ENCODE peak calls at places on chromosomes 5 and 9, in four cellular contexts. One of them, this sample, is unnamed.
A peak's percentile ranks its signal among the peaks of the same experiment; 100 is the strongest.

GRCh38 chr5:102762095-102762534 is 7.0 kb downstream of the PAM start:
- DNase-seq in ascending aorta: no peak
- DNase-seq in natural killer cell: no peak
- DNase-seq in nephron progenitor cell: no peak
- DNase-seq in this sample: no peak

GRCh38 chr5:59489551-59489950 is 404.0 kb downstream of the PDE4D start:
- DNase-seq in nephron progenitor cell: no peak
- DNase-seq in ascending aorta: no peak
- DNase-seq in natural killer cell: no peak
- DNase-seq in this sample: no peak

GRCh38 chr5:5340206-5340729 is 82.2 kb upstream of the ICE1 start:
- DNase-seq in nephron progenitor cell: peak; percentile 71
- DNase-seq in natural killer cell: no peak
- DNase-seq in ascending aorta: no peak
- DNase-seq in this sample: peak; percentile 92

GRCh38 chr5:152623951-152624350 is 218.9 kb upstream of the NMUR2 start:
- DNase-seq in nephron progenitor cell: no peak
- DNase-seq in natural killer cell: no peak
- DNase-seq in ascending aorta: no peak
- DNase-seq in this sample: no peak

GRCh38 chr5:1037123-1037670 is 28.6 kb downstream of the NKD2 start:
- DNase-seq in ascending aorta: no peak
- DNase-seq in nephron progenitor cell: peak; percentile 3
- DNase-seq in natural killer cell: no peak
- DNase-seq in this sample: no peak

GRCh38 chr5:177270653-177271052 is 32.9 kb downstream of the RAB24 start:
- DNase-seq in natural killer cell: no peak
- DNase-seq in ascending aorta: no peak
- DNase-seq in nephron progenitor cell: no peak
- DNase-seq in this sample: no peak

GRCh38 chr9:124340219-124341069 is 74.8 kb downstream of the PSMB7 start:
- DNase-seq in ascending aorta: no peak
- DNase-seq in nephron progenitor cell: no peak
- DNase-seq in natural killer cell: no peak
- DNase-seq in this sample: no peak

GRCh38 chr9:73916016-73916673 is 581.0 kb upstream of the RORB start:
- DNase-seq in nephron progenitor cell: peak; percentile 10
- DNase-seq in natural killer cell: no peak
- DNase-seq in ascending aorta: no peak
- DNase-seq in this sample: no peak

GRCh38 chr9:88056876-88057275 is 81.4 kb downstream of the SPATA31C2 start:
- DNase-seq in nephron progenitor cell: no peak
- DNase-seq in natural killer cell: no peak
- DNase-seq in ascending aorta: no peak
- DNase-seq in this sample: no peak

GRCh38 chr5:177494356-177495195 is 2.8 kb downstream of the PDLIM7 start:
- DNase-seq in natural killer cell: no peak
- DNase-seq in nephron progenitor cell: peak; percentile 52
- DNase-seq in ascending aorta: peak; percentile 74
- DNase-seq in this sample: peak; percentile 97

GRCh38 chr5:137563646-137564474 is 64.7 kb upstream of the SPOCK1 start:
- DNase-seq in natural killer cell: no peak
- DNase-seq in ascending aorta: no peak
- DNase-seq in nephron progenitor cell: peak; percentile 19
- DNase-seq in this sample: no peak

GRCh38 chr9:2159521-2160417 is 144.6 kb downstream of the SMARCA2 start:
- DNase-seq in ascending aorta: no peak
- DNase-seq in natural killer cell: no peak
- DNase-seq in nephron progenitor cell: no peak
- DNase-seq in this sample: no peak

GRCh38 chr5:111537153-111538024 is 25.1 kb upstream of the STARD4 start:
- DNase-seq in nephron progenitor cell: no peak
- DNase-seq in ascending aorta: no peak
- DNase-seq in natural killer cell: no peak
- DNase-seq in this sample: no peak

GRCh38 chr5:172505840-172506638 is 51.7 kb upstream of the SH3PXD2B start:
- DNase-seq in ascending aorta: no peak
- DNase-seq in natural killer cell: no peak
- DNase-seq in nephron progenitor cell: no peak
- DNase-seq in this sample: peak; percentile 54

GRCh38 chr9:32986971-32987370 is 14.5 kb downstream of the APTX start:
- DNase-seq in natural killer cell: no peak
- DNase-seq in nephron progenitor cell: no peak
- DNase-seq in ascending aorta: no peak
- DNase-seq in this sample: no peak

GRCh38 chr5:8864053-8864452 is 681.8 kb downstream of the SEMA5A start:
- DNase-seq in natural killer cell: no peak
- DNase-seq in nephron progenitor cell: no peak
- DNase-seq in ascending aorta: no peak
- DNase-seq in this sample: no peak

GRCh38 chr9:73080110-73080683 is 71.5 kb upstream of the ANXA1 start:
- DNase-seq in ascending aorta: no peak
- DNase-seq in nephron progenitor cell: peak; percentile 13
- DNase-seq in natural killer cell: no peak
- DNase-seq in this sample: no peak

GRCh38 chr5:172322028-172322965 is 38.7 kb upstream of the UBTD2 start:
- DNase-seq in ascending aorta: no peak
- DNase-seq in nephron progenitor cell: no peak
- DNase-seq in natural killer cell: no peak
- DNase-seq in this sample: no peak

GRCh38 chr9:123642291-123643278 is 286.6 kb downstream of the CRB2 start:
- DNase-seq in nephron progenitor cell: no peak
- DNase-seq in ascending aorta: no peak
- DNase-seq in natural killer cell: no peak
- DNase-seq in this sample: no peak

GRCh38 chr9:91421987-91422765 is 1.5 kb downstream of the NFIL3 start:
- DNase-seq in nephron progenitor cell: no peak
- DNase-seq in natural killer cell: no peak
- DNase-seq in ascending aorta: no peak
- DNase-seq in this sample: peak; percentile 7

GRCh38 chr5:67234671-67235176 is 38.1 kb upstream of the CD180 start:
- DNase-seq in natural killer cell: no peak
- DNase-seq in nephron progenitor cell: no peak
- DNase-seq in ascending aorta: no peak
- DNase-seq in this sample: no peak

GRCh38 chr9:82191082-82191481 is 202.5 kb downstream of the SPATA31D1 start:
- DNase-seq in ascending aorta: no peak
- DNase-seq in nephron progenitor cell: no peak
- DNase-seq in natural killer cell: no peak
- DNase-seq in this sample: no peak

GRCh38 chr9:77011973-77012817 is 7.3 kb upstream of the FOXB2 start:
- DNase-seq in ascending aorta: no peak
- DNase-seq in natural killer cell: peak; percentile 25
- DNase-seq in nephron progenitor cell: peak; percentile 91
- DNase-seq in this sample: peak; percentile 85

GRCh38 chr9:110971234-110971633 is 67.0 kb downstream of the LPAR1 start:
- DNase-seq in natural killer cell: no peak
- DNase-seq in ascending aorta: no peak
- DNase-seq in nephron progenitor cell: no peak
- DNase-seq in this sample: no peak

GRCh38 chr9:114300153-114300845 is 22.6 kb upstream of the ORM1 start:
- DNase-seq in ascending aorta: no peak
- DNase-seq in nephron progenitor cell: no peak
- DNase-seq in natural killer cell: peak; percentile 9
- DNase-seq in this sample: peak; percentile 73

GRCh38 chr9:122190597-122191381 is 31.1 kb downstream of the MORN5 start:
- DNase-seq in nephron progenitor cell: no peak
- DNase-seq in ascending aorta: no peak
- DNase-seq in natural killer cell: no peak
- DNase-seq in this sample: no peak

GRCh38 chr5:31731710-31732301 is 92.9 kb downstream of the PDZD2 start:
- DNase-seq in natural killer cell: no peak
- DNase-seq in ascending aorta: no peak
- DNase-seq in nephron progenitor cell: no peak
- DNase-seq in this sample: no peak

GRCh38 chr9:90642570-90643539 is at the start of gene DIRAS2:
- DNase-seq in ascending aorta: no peak
- DNase-seq in nephron progenitor cell: peak; percentile 80
- DNase-seq in natural killer cell: no peak
- DNase-seq in this sample: peak; percentile 86

GRCh38 chr5:57004800-57005199 is 52.9 kb upstream of the MIER3 start:
- DNase-seq in nephron progenitor cell: no peak
- DNase-seq in natural killer cell: no peak
- DNase-seq in ascending aorta: no peak
- DNase-seq in this sample: peak; percentile 27

GRCh38 chr5:94692610-94693009 is 74.1 kb downstream of the SLF1 start:
- DNase-seq in natural killer cell: no peak
- DNase-seq in nephron progenitor cell: no peak
- DNase-seq in ascending aorta: no peak
- DNase-seq in this sample: no peak

GRCh38 chr9:6034954-6035353 is 19.5 kb upstream of the RANBP6 start:
- DNase-seq in nephron progenitor cell: no peak
- DNase-seq in ascending aorta: no peak
- DNase-seq in natural killer cell: no peak
- DNase-seq in this sample: no peak

GRCh38 chr5:67809589-67809988 is 406.0 kb upstream of the PIK3R1 start:
- DNase-seq in nephron progenitor cell: no peak
- DNase-seq in ascending aorta: no peak
- DNase-seq in natural killer cell: no peak
- DNase-seq in this sample: no peak

GRCh38 chr5:132019337-132019736 is 7.9 kb upstream of the ACSL6 start:
- DNase-seq in nephron progenitor cell: no peak
- DNase-seq in natural killer cell: peak; percentile 4
- DNase-seq in ascending aorta: no peak
- DNase-seq in this sample: no peak

GRCh38 chr5:116032094-116032517 is at the start of gene ARL14EPL:
- DNase-seq in nephron progenitor cell: no peak
- DNase-seq in ascending aorta: no peak
- DNase-seq in natural killer cell: no peak
- DNase-seq in this sample: no peak

GRCh38 chr5:164475339-164475977 is 970.0 kb downstream of the MAT2B start:
- DNase-seq in natural killer cell: no peak
- DNase-seq in nephron progenitor cell: no peak
- DNase-seq in ascending aorta: no peak
- DNase-seq in this sample: no peak

GRCh38 chr9:116661037-116661954 is 25.8 kb upstream of the TRIM32 start:
- DNase-seq in ascending aorta: no peak
- DNase-seq in natural killer cell: no peak
- DNase-seq in nephron progenitor cell: peak; percentile 23
- DNase-seq in this sample: no peak

GRCh38 chr5:61290815-61291214 is 41.2 kb upstream of the ZSWIM6 start:
- DNase-seq in ascending aorta: no peak
- DNase-seq in nephron progenitor cell: no peak
- DNase-seq in natural killer cell: no peak
- DNase-seq in this sample: no peak

GRCh38 chr5:83564069-83564749 is 92.7 kb downstream of the VCAN start:
- DNase-seq in natural killer cell: no peak
- DNase-seq in nephron progenitor cell: no peak
- DNase-seq in ascending aorta: no peak
- DNase-seq in this sample: no peak

GRCh38 chr9:134329576-134329855 is 3.3 kb downstream of the RXRA start:
- DNase-seq in natural killer cell: no peak
- DNase-seq in ascending aorta: no peak
- DNase-seq in nephron progenitor cell: no peak
- DNase-seq in this sample: no peak
- TF ChIP-seq CTCF in natural killer cell: no peak
- TF ChIP-seq CTCF in ascending aorta: no peak
- TF ChIP-seq CTCF in nephron progenitor cell: no peak
- TF ChIP-seq CTCF in this sample: no peak

DNA sequence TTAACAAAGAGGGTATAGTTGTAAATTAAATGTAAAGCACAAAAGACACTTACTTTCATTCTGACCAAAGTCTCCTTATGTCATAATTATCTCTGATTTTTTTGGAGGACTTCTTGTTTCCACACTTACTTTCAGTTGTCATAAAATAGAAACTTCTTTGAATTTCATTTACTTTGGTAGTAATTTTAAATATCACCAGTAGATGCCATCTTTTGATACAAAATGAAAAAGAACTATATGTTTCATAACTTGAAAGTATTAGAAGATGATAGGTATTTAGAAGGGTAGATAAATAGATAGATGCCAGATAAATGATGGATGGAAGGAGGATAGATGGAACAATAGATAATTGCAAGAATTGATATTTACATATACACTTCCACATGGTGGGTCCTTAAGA is 1865.3 kb upstream of the CDH9 start:
- DNase-seq in nephron progenitor cell: no peak
- DNase-seq in natural killer cell: no peak
- DNase-seq in ascending aorta: no peak
- DNase-seq in this sample: no peak
- TF ChIP-seq CTCF in nephron progenitor cell: no peak
- TF ChIP-seq CTCF in natural killer cell: no peak
- TF ChIP-seq CTCF in ascending aorta: no peak
- TF ChIP-seq CTCF in this sample: peak; percentile 43

GRCh38 chr9:127030814-127031740 is 91.4 kb downstream of the ANGPTL2 start:
- DNase-seq in nephron progenitor cell: no peak
- DNase-seq in ascending aorta: no peak
- DNase-seq in natural killer cell: no peak
- DNase-seq in this sample: no peak

GRCh38 chr9:127033059-127033458 is 89.4 kb downstream of the ANGPTL2 start:
- DNase-seq in ascending aorta: no peak
- DNase-seq in nephron progenitor cell: no peak
- DNase-seq in natural killer cell: no peak
- DNase-seq in this sample: no peak

GRCh38 chr9:127032256-127032655 is 90.2 kb downstream of the ANGPTL2 start:
- DNase-seq in ascending aorta: no peak
- DNase-seq in natural killer cell: no peak
- DNase-seq in nephron progenitor cell: no peak
- DNase-seq in this sample: no peak

GRCh38 chr9:127027694-127028093 is 94.7 kb downstream of the ANGPTL2 start:
- DNase-seq in natural killer cell: no peak
- DNase-seq in nephron progenitor cell: no peak
- DNase-seq in ascending aorta: no peak
- DNase-seq in this sample: no peak

DNA sequence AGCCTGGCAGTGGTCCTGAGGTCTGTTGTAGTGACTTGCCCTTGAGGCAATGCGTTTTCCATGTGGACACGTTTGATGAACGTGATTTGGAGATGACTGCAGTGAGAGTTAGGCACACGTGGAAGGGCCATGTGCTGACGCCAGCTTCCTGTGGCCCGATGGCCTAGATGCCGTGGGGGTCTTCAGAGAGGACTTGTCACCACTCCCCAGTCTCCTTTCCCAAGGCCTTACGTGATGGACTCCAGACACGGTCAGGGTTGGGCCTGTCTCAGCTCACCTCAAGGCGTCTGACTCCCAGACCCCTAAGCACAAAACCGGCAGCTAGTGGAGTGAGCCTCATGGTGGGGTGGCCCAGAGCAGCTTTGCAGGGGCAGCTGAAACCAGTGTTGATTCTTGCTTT is 92.9 kb downstream of the ANGPTL2 start:
- DNase-seq in natural killer cell: no peak
- DNase-seq in ascending aorta: no peak
- DNase-seq in nephron progenitor cell: no peak
- DNase-seq in this sample: no peak
- TF ChIP-seq CTCF in natural killer cell: no peak
- TF ChIP-seq CTCF in ascending aorta: no peak
- TF ChIP-seq CTCF in nephron progenitor cell: no peak
- TF ChIP-seq CTCF in this sample: no peak

DNA sequence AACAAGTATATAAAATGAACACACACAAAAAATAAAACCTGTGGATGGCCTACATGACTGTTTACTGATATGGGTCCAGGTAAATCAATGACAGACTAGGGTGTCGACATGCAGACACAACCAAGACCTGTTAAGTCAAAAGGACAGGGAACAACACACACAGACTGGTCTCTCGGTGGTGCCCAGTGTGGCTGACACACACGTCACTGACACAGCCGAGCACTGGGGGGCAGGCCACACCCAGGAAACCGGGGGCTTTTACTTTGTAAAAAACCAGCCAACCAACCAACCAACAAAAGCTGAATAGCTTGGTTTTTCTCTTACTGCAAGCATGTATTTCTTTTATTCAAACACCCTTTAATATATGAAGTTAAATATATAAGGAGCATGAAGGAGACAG is 5.0 kb downstream of the FAM163B start:
- DNase-seq in ascending aorta: no peak
- DNase-seq in nephron progenitor cell: no peak
- DNase-seq in natural killer cell: no peak
- DNase-seq in this sample: no peak
- TF ChIP-seq CTCF in ascending aorta: no peak
- TF ChIP-seq CTCF in nephron progenitor cell: no peak
- TF ChIP-seq CTCF in natural killer cell: no peak
- TF ChIP-seq CTCF in this sample: no peak